ENCODE peak calls at places on chromosome 19, in six cellular contexts. A, C, T, W, Q and J are unnamed samples.

GRCh38 chr19:19461671-19462622 is 53.4 kb downstream of the TSSK6 start:
- DNase-seq in A (peak; percentile 9), C (no peak), T (no peak), W (no peak), Q (peak; percentile 97), J (no peak)

GRCh38 chr19:31220540-31220939 is 128.7 kb downstream of the TSHZ3 start:
- DNase-seq in A (no peak), C (peak; percentile 44), T (no peak), W (no peak), Q (peak; percentile 9), J (no peak)

GRCh38 chr19:46691948-46692347 is 25.0 kb downstream of the PRKD2 start:
- DNase-seq in A (no peak), C (no peak), T (no peak), W (no peak), Q (no peak), J (no peak)

GRCh38 chr19:40612831-40613668 is 11.9 kb downstream of the LTBP4 start:
- DNase-seq in A (no peak), C (peak; percentile 29), T (no peak), W (peak; percentile 56), Q (peak; percentile 91), J (peak; percentile 62)

GRCh38 chr19:8120636-8121480 is 28.5 kb downstream of the FBN3 start:
- DNase-seq in A (no peak), C (no peak), T (no peak), W (no peak), Q (peak; percentile 37), J (no peak)

GRCh38 chr19:43718627-43719377 is 2.9 kb downstream of the IRGC start:
- DNase-seq in A (no peak), C (no peak), T (no peak), W (no peak), Q (no peak), J (no peak)

GRCh38 chr19:31538879-31539278 is 189.6 kb upstream of the TSHZ3 start:
- DNase-seq in A (no peak), C (no peak), T (no peak), W (no peak), Q (no peak), J (no peak)

GRCh38 chr19:34253711-34254551 is 423 bp upstream of the GARRE1 start:
- DNase-seq in A (no peak), C (no peak), T (no peak), W (peak; percentile 74), Q (peak; percentile 88), J (no peak)

GRCh38 chr19:30171138-30171635 is 201.0 kb upstream of the ZNF536 start:
- DNase-seq in A (no peak), C (no peak), T (no peak), W (no peak), Q (no peak), J (no peak)